ENCODE peak calls at places on chromosomes 11 and 22, in six cellular contexts. M is AG09309, O is adrenal gland, N is PC-3, T is MCF 10A, K is mucosa of descending colon. S is an unnamed sample.

GRCh38 chr22:37804886-37805857 is 2.6 kb upstream of the GCAT start:
- DNase-seq in M (no peak), O (peak; percentile 89), N (peak; percentile 83), T (peak; percentile 78), K (peak; percentile 94), S (peak; percentile 69)

GRCh38 chr11:77325159-77325558 is 23.7 kb upstream of the GDPD4 start:
- DNase-seq in M (no peak), O (no peak), N (no peak), T (no peak), K (no peak), S (no peak)

GRCh38 chr22:17964647-17965046 is 59.7 kb downstream of the MICAL3 start:
- DNase-seq in M (no peak), O (no peak), N (no peak), T (no peak), K (no peak), S (no peak)

GRCh38 chr11:1869427-1870325 is 16.8 kb downstream of the LSP1 start:
- DNase-seq in M (no peak), O (no peak), N (no peak), T (no peak), K (no peak), S (no peak)

GRCh38 chr11:122804796-122805195 is 33.5 kb upstream of the CRTAM start:
- DNase-seq in M (no peak), O (no peak), N (peak; percentile 57), T (no peak), K (no peak), S (no peak)

GRCh38 chr11:9095421-9095820 is 4.0 kb upstream of the SCUBE2 start:
- DNase-seq in M (no peak), O (no peak), N (no peak), T (no peak), K (no peak), S (no peak)

GRCh38 chr11:62689421-62690183 is at the start of gene LRRN4CL:
- DNase-seq in M (peak; percentile 91), O (peak; percentile 79), N (no peak), T (peak; percentile 83), K (peak; percentile 57), S (no peak)

GRCh38 chr22:38489142-38489541 is 17.0 kb downstream of the DDX17 start:
- DNase-seq in M (no peak), O (no peak), N (no peak), T (no peak), K (no peak), S (no peak)

GRCh38 chr11:120391297-120391696 is 55.1 kb downstream of the ARHGEF12 start:
- DNase-seq in M (no peak), O (no peak), N (no peak), T (no peak), K (no peak), S (no peak)

GRCh38 chr11:120956710-120957500 is 67.0 kb upstream of the TBCEL start:
- DNase-seq in M (no peak), O (no peak), N (no peak), T (no peak), K (no peak), S (no peak)

GRCh38 chr22:50697667-50698506 is 25.3 kb downstream of the SHANK3 start:
- DNase-seq in M (no peak), O (no peak), N (no peak), T (no peak), K (no peak), S (no peak)

GRCh38 chr11:119361056-119361787 is 14.7 kb upstream of the MFRP start:
- DNase-seq in M (peak; percentile 46), O (peak; percentile 73), N (peak; percentile 97), T (peak; percentile 99), K (no peak), S (no peak)

GRCh38 chr22:42368379-42369249 is 63.6 kb downstream of the NFAM1 start:
- DNase-seq in M (no peak), O (peak; percentile 34), N (no peak), T (no peak), K (peak; percentile 24), S (peak; percentile 29)

GRCh38 chr11:102940714-102941588 is 14.6 kb downstream of the MMP13 start:
- DNase-seq in M (no peak), O (peak; percentile 52), N (peak; percentile 96), T (peak; percentile 80), K (peak; percentile 75), S (peak; percentile 24)

GRCh38 chr11:66857927-66858185 is 992 bp downstream of the LRFN4 start:
- DNase-seq in M (no peak), O (no peak), N (no peak), T (no peak), K (no peak), S (no peak)

GRCh38 chr11:121499405-121499804 is 46.6 kb upstream of the SORL1-AS1 start:
- DNase-seq in M (no peak), O (no peak), N (no peak), T (no peak), K (no peak), S (no peak)

GRCh38 chr11:35337919-35338316 is 81.4 kb downstream of the SLC1A2 start:
- DNase-seq in M (no peak), O (no peak), N (peak; percentile 39), T (no peak), K (no peak), S (no peak)

GRCh38 chr11:126383301-126384052 is 28.0 kb downstream of the ST3GAL4 start:
- DNase-seq in M (no peak), O (no peak), N (no peak), T (no peak), K (no peak), S (no peak)

GRCh38 chr11:65856689-65857499 is 1.1 kb downstream of the CFL1 start:
- DNase-seq in M (no peak), O (peak; percentile 81), N (peak; percentile 67), T (peak; percentile 72), K (peak; percentile 91), S (peak; percentile 48)

GRCh38 chr11:22703040-22703439 is 36.6 kb downstream of the GAS2 start:
- DNase-seq in M (no peak), O (no peak), N (peak; percentile 76), T (peak; percentile 25), K (peak; percentile 13), S (no peak)

GRCh38 chr11:116687458-116688201 is 85.2 kb downstream of the BUD13 start:
- DNase-seq in M (no peak), O (no peak), N (peak; percentile 31), T (no peak), K (no peak), S (no peak)

GRCh38 chr11:45507916-45508315 is 157.5 kb downstream of the CHST1 start:
- DNase-seq in M (no peak), O (no peak), N (no peak), T (no peak), K (no peak), S (no peak)

DNA sequence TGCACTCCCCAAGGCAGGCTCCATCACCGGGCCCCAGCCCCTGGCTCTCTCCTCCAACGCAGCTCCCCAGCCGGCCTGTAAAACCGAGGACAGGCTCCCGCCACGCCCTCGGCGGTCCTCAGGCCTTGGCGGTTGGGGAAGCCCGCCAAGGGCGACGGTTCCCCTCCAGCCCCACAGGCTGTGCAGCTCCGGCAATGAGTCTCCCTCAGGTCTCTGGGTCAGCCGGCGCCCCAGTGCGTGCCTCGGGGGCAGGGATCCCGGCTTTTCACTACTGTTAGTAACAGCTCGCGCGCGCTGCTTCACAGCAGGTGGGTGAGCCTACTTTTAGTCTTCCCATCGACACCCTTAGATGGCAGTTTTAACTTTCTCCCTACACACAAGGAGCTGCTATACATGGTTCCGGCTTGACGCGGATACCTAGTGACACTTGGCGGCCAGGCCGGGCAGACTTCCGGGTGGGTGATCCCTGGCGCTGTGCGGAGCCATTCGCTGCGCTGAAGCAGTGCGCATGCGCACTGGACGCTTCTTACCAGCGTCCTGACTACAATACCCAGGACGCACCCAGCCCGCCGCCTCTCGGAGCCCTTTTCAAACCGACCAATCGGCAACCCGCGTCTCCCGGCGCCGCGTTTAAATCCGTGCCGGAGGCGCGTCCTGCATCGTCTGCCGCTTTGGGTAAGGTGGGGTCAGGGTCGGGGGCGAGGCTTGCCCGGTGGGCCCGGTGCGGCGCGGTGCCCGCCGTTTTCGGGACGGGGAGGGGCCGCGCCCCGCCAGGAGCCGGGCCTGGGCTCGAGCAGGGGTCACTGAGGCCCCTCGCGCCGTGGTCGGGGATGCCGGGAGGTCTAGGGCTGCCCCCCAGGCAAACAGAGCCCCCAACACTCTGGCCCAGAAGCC is at the start of gene GTSE1:
- DNase-seq in M (peak; percentile 86), O (peak; percentile 97), N (peak; percentile 97), T (peak; percentile 98), K (peak; percentile 98), S (peak; percentile 94)
- TF ChIP-seq CTCF in M (no peak), O (peak; percentile 2), N (peak; percentile 18), T (no peak), K (peak; percentile 40), S (no peak)

GRCh38 chr22:32823024-32823730 is 21.7 kb downstream of the TIMP3 start:
- DNase-seq in M (no peak), O (no peak), N (peak; percentile 29), T (peak; percentile 40), K (peak; percentile 70), S (peak; percentile 37)
- TF ChIP-seq CTCF in M (peak; percentile 57), O (peak; percentile 37), N (peak; percentile 37), T (peak; percentile 41), K (peak; percentile 16), S (peak; percentile 73)

DNA sequence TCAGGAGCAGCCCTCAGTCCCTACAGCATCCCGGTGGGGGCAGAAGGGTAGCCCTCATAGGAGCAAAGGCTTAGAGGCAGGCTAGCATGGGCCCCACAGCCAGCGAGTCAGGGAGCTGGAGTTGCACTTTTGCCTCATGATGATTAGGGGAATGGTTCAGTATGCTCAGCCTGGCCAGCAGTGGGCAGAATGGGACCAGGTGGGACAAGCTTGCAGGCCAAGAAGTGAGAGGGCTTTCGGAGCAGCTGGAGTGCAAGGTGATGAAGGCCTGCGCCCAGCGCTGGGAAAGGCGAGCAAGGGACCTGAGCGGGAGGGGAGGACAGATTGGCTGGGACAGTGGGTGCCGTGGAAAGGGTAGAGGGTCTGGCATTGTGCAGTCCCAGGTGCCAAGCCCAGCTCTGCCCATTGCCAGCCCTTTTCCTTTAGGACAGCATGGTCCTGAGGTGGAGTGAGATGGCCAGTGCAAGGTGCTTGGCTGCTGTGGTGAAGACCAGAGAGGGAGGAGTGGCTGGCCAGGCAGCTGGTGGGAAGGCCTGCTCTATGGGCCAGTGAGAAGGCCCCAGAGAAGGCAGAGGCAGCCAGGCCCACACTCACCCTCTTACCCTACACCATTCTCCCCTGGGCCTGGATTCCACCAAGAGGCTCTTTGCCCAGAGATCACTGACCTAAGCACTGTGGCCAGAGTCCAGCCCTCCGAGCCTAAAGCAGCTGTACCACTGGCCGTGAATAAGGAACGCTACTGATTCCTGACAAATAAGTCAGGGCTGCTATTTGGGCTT is 47.9 kb upstream of the SUSD2 start:
- DNase-seq in M (no peak), O (no peak), N (no peak), T (no peak), K (no peak), S (no peak)
- TF ChIP-seq CTCF in M (peak; percentile 26), O (peak; percentile 27), N (peak; percentile 24), T (no peak), K (no peak), S (no peak)

DNA sequence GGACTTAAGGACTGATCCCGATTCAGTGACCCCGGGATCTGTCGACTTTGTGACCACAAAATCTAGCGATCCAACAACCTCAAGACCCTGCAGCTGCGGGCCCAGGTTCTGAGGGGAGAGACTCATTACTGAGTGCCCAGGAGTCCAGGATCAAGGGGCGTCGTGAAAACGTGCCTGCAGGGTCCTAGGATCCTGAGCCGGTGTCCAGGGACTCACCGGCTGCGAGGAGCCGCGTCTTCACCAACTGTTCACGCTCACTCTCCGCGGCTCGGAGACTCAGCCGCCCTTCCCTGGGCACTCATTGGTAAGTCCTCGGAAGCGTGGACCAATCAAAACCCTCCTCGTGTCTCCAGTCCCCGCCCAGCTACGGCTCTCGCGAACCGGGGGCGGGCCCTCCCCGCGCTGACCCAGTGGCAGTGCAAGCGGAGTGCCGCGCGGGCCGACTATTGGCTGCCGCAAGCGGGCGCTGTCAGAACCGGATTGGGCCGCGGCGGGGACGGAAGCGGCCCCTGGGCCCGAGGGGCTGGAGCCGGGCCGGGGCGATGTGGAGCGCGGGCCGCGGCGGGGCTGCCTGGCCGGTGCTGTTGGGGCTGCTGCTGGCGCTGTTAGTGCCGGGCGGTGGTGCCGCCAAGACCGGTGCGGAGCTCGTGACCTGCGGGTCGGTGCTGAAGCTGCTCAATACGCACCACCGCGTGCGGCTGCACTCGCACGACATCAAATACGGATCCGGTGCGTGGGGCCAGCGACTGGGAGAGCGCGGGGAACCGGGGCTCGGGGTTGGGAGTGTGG is at the start of gene SDF2L1:
- DNase-seq in M (peak; percentile 93), O (peak; percentile 99), N (peak; percentile 97), T (peak; percentile 98), K (peak; percentile 99), S (peak; percentile 93)
- TF ChIP-seq CTCF in M (no peak), O (peak; percentile 10), N (no peak), T (no peak), K (peak; percentile 24), S (no peak)

S was measured in progenitor cell of endocrine pancreas.